ENCODE peak calls at places on chromosomes 12 and 14, in ten cellular contexts. F is GM20000, N is A549, I is Calu3, O is Caco-2, J is Peyer's patch, X is astrocyte of the spinal cord, K is GM12865, M is glutamatergic neuron, A is sigmoid colon. S is an unnamed sample.

GRCh38 chr12:70449074-70449757 is 83.1 kb downstream of the KCNMB4 start:
- DNase-seq in M (no peak), K (no peak), I (peak; percentile 70), A (no peak), N (peak; percentile 15), F (no peak), O (no peak), J (no peak), X (no peak), S (no peak)

GRCh38 chr14:90049390-90049789 is 12.4 kb upstream of the KCNK13 start:
- DNase-seq in J (no peak), F (no peak), I (no peak), O (no peak), X (no peak), K (no peak), A (no peak), N (no peak), M (peak; percentile 43), S (no peak)

GRCh38 chr14:71384007-71384605 is 476.8 kb downstream of the PCNX1 start:
- DNase-seq in F (no peak), I (no peak), K (no peak), J (no peak), O (no peak), M (no peak), A (no peak), X (no peak), N (no peak), S (no peak)

GRCh38 chr12:55996715-55997534 is at the start of gene SUOX:
- DNase-seq in M (peak; percentile 95), K (peak; percentile 97), F (peak; percentile 98), N (peak; percentile 100), J (peak; percentile 97), A (peak; percentile 99), X (peak; percentile 98), I (peak; percentile 97), O (peak; percentile 97), S (peak; percentile 69)

GRCh38 chr12:11705010-11705409 is 55.5 kb downstream of the ETV6 start:
- DNase-seq in O (no peak), A (peak; percentile 82), K (no peak), X (peak; percentile 91), N (peak; percentile 14), I (peak; percentile 52), J (no peak), M (no peak), F (no peak), S (no peak)

GRCh38 chr14:85934886-85935254 is 404.9 kb downstream of the FLRT2 start:
- DNase-seq in O (no peak), I (no peak), F (no peak), A (no peak), N (no peak), M (no peak), X (no peak), K (peak; percentile 28), J (no peak), S (no peak)

GRCh38 chr14:94601961-94602391 is 10.2 kb upstream of the SERPINA3 start:
- DNase-seq in I (peak; percentile 62), J (peak; percentile 69), K (no peak), M (no peak), A (peak; percentile 94), N (peak; percentile 49), F (no peak), O (no peak), X (peak; percentile 93), S (no peak)

GRCh38 chr12:105640780-105641179 is 310.3 kb downstream of the C12orf75 start:
- DNase-seq in M (no peak), I (no peak), K (no peak), O (no peak), A (no peak), J (no peak), F (no peak), X (no peak), N (no peak), S (no peak)

GRCh38 chr12:64679487-64679983 is 69.2 kb downstream of the RASSF3 start:
- DNase-seq in J (peak; percentile 83), F (no peak), I (peak; percentile 71), M (no peak), O (no peak), A (peak; percentile 90), X (peak; percentile 89), K (peak; percentile 78), N (peak; percentile 82), S (no peak)

GRCh38 chr14:58871972-58872530 is 234.3 kb downstream of the DACT1 start:
- DNase-seq in X (no peak), N (no peak), O (no peak), I (no peak), F (no peak), K (no peak), A (no peak), J (no peak), M (no peak), S (no peak)

GRCh38 chr14:70721542-70721941 is 79.8 kb downstream of the TTC9 start:
- DNase-seq in J (no peak), X (no peak), M (no peak), K (no peak), I (no peak), O (no peak), F (no peak), A (no peak), N (no peak), S (no peak)

GRCh38 chr12:121539908-121540307 is 40.9 kb downstream of the KDM2B start:
- DNase-seq in A (no peak), N (no peak), I (no peak), X (no peak), J (no peak), K (no peak), M (no peak), F (no peak), O (no peak), S (no peak)

GRCh38 chr14:102928412-102929348 is 6.2 kb downstream of the AMN start:
- DNase-seq in K (peak; percentile 84), N (no peak), X (no peak), F (peak; percentile 94), A (no peak), I (peak; percentile 91), J (peak; percentile 96), O (peak; percentile 95), M (peak; percentile 76), S (peak; percentile 72)

GRCh38 chr14:70186826-70187483 is 1.8 kb downstream of the SLC8A3 start:
- DNase-seq in F (peak; percentile 77), N (no peak), I (no peak), M (peak; percentile 27), O (no peak), X (peak; percentile 2), A (no peak), K (peak; percentile 61), J (peak; percentile 49), S (no peak)

GRCh38 chr12:50924439-50925341 is 27.7 kb upstream of the HIGD1C start:
- DNase-seq in I (peak; percentile 60), F (peak; percentile 76), X (peak; percentile 98), J (peak; percentile 93), O (no peak), M (no peak), N (no peak), A (peak; percentile 98), K (peak; percentile 94), S (peak; percentile 63)

DNA sequence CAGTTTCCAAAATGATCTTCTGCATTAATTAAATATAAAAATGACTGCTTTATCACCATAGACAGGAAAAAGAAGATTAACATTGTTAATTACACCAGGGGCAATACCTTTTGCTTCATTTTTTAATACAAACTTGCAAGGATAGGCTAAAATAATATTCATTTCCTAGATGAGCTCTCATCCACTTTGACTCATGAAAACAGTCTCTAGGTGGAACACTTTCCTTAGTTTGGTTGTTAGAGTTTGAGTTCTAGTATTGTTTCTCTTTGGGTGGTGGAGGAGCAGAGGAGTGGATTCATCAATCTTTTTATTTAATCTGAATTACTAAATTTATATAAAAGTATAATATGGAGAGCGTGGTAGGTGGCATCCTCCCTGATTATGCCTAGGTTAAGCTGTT is 251.0 kb downstream of the PDZRN4 start:
- DNase-seq in N (no peak), K (no peak), F (no peak), A (no peak), X (no peak), J (no peak), I (no peak), M (no peak), O (no peak), S (no peak)
- TF ChIP-seq CTCF in N (no peak), K (no peak), F (no peak), A (no peak), X (no peak), J (no peak), I (no peak), M (no peak), O (no peak), S (no peak)

DNA sequence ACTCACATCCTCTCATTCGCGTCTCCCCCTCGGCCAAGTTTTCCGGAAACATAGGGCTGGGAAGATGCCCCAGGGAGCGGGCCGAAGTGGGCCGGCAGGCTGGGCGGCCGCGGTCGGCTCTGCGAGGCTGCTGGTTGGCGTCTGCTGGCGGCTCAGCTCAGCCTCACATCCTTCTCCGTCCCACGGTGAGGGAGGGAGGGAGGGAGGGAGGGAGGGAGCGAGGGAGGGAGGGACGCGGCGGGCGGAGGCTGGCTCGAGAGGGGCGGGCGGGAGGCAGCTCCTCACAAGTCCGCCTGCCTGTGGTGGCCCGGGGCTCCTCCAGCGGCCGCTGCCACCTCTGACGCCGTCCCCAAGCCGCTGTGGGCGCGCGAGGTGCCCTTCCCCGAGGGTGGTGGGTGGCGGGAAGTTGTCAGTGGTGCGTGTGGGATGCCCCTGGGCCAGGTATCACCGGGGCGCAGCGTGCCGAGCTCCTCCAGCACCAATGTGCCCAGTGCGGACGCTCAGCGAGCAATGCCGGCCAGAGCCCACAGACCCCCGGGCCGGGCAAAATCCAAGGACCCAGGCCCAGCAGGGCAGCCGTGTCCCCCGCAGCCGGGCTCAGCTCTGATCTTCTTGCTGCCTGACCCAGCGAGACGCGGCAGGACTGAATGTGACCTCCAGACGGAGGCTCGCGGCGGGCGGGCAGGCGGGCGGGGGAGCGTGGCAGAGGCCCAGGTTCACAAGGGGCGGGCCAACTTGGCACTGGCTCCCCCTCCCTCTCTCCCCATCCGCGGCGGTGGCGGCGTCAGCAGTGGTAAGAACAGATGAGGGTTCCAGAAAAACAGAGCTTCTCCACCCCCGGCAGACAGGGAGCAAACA is 94.0 kb downstream of the RFLNA start:
- DNase-seq in K (peak; percentile 31), N (peak; percentile 74), M (peak; percentile 84), J (peak; percentile 92), O (no peak), A (peak; percentile 96), I (no peak), F (peak; percentile 75), X (peak; percentile 94), S (peak; percentile 69)
- TF ChIP-seq CTCF in K (no peak), N (no peak), M (no peak), J (peak; percentile 19), O (no peak), A (no peak), I (no peak), F (no peak), X (no peak), S (no peak)

GRCh38 chr12:25970916-25971674 is 12.6 kb downstream of the RASSF8 start:
- DNase-seq in F (no peak), O (no peak), I (no peak), X (peak; percentile 39), J (no peak), N (no peak), A (no peak), M (no peak), K (no peak), S (no peak)
- TF ChIP-seq CTCF in F (no peak), O (peak; percentile 56), I (no peak), X (peak; percentile 37), J (no peak), N (no peak), A (peak; percentile 21), M (peak; percentile 43), K (no peak), S (peak; percentile 33)

DNA sequence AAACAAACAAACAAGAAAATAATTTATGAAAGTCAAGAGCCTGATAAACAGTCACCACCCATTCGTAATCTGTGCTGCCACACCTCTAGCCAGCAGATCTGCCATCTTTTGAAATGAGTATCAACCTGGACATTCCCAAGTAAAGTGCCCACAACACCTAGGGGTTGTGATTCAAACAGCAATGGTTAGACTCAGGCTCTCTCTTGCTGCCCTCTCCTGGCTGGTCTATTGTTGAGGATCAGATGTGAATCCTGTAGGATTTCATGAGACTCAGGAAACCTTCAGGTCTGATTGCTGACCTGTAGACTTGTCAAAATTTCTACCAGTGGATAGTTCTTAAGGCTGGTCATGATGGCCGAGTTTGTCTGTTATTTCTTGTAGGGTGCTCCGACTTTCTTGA is 26.8 kb downstream of the DGLUCY start:
- DNase-seq in X (peak; percentile 22), M (no peak), A (no peak), O (peak; percentile 63), I (peak; percentile 44), N (peak; percentile 51), K (peak; percentile 24), J (peak; percentile 74), F (no peak), S (no peak)
- TF ChIP-seq CTCF in X (peak; percentile 50), M (peak; percentile 26), A (peak; percentile 21), O (peak; percentile 37), I (no peak), N (peak; percentile 38), K (peak; percentile 16), J (peak; percentile 87), F (no peak), S (no peak)

S was measured in mesothelial cell of epicardium.